ENCODE peak calls at places on chromosomes 11 and 22, in eight cellular contexts. One of them, this sample, is unnamed.

GRCh38 chr11:127627629-127628462 is 627.3 kb upstream of the KIRREL3 start:
- DNase-seq in dorsolateral prefrontal cortex: no peak
- DNase-seq in foreskin fibroblast: no peak
- DNase-seq in thyroid gland: peak
- DNase-seq in MCF 10A: peak
- DNase-seq in lung: no peak
- DNase-seq in fibroblast of lung: peak
- DNase-seq in Calu3: no peak
- DNase-seq in this sample: peak

GRCh38 chr11:79383874-79384273 is 57.0 kb downstream of the TENM4 start:
- DNase-seq in Calu3: no peak
- DNase-seq in dorsolateral prefrontal cortex: no peak
- DNase-seq in lung: no peak
- DNase-seq in MCF 10A: no peak
- DNase-seq in fibroblast of lung: no peak
- DNase-seq in foreskin fibroblast: no peak
- DNase-seq in thyroid gland: peak
- DNase-seq in this sample: no peak

GRCh38 chr11:69931994-69932910 is 113.0 kb upstream of the FGF3 start:
- DNase-seq in dorsolateral prefrontal cortex: no peak
- DNase-seq in lung: no peak
- DNase-seq in thyroid gland: no peak
- DNase-seq in Calu3: no peak
- DNase-seq in foreskin fibroblast: no peak
- DNase-seq in MCF 10A: no peak
- DNase-seq in fibroblast of lung: no peak
- DNase-seq in this sample: no peak

GRCh38 chr11:63573881-63574855 is 11.0 kb upstream of the PLAAT2 start:
- DNase-seq in thyroid gland: peak
- DNase-seq in fibroblast of lung: peak
- DNase-seq in Calu3: peak
- DNase-seq in foreskin fibroblast: peak
- DNase-seq in MCF 10A: peak
- DNase-seq in dorsolateral prefrontal cortex: no peak
- DNase-seq in lung: peak
- DNase-seq in this sample: peak

GRCh38 chr11:122159173-122159701 is 43.2 kb upstream of the BLID start:
- DNase-seq in thyroid gland: peak
- DNase-seq in lung: no peak
- DNase-seq in foreskin fibroblast: peak
- DNase-seq in Calu3: no peak
- DNase-seq in MCF 10A: peak
- DNase-seq in dorsolateral prefrontal cortex: no peak
- DNase-seq in fibroblast of lung: peak
- DNase-seq in this sample: no peak

GRCh38 chr11:31805037-31805628 is 6.0 kb downstream of the PAX6 start:
- DNase-seq in thyroid gland: no peak
- DNase-seq in MCF 10A: no peak
- DNase-seq in foreskin fibroblast: no peak
- DNase-seq in fibroblast of lung: peak
- DNase-seq in Calu3: no peak
- DNase-seq in dorsolateral prefrontal cortex: no peak
- DNase-seq in lung: no peak
- DNase-seq in this sample: no peak

GRCh38 chr22:17065433-17065832 is 19.4 kb upstream of the IL17RA start:
- DNase-seq in thyroid gland: no peak
- DNase-seq in dorsolateral prefrontal cortex: no peak
- DNase-seq in lung: no peak
- DNase-seq in Calu3: no peak
- DNase-seq in foreskin fibroblast: no peak
- DNase-seq in fibroblast of lung: no peak
- DNase-seq in MCF 10A: no peak
- DNase-seq in this sample: no peak

GRCh38 chr11:79363261-79363660 is 77.6 kb downstream of the TENM4 start:
- DNase-seq in dorsolateral prefrontal cortex: no peak
- DNase-seq in MCF 10A: no peak
- DNase-seq in foreskin fibroblast: no peak
- DNase-seq in thyroid gland: no peak
- DNase-seq in lung: no peak
- DNase-seq in fibroblast of lung: peak
- DNase-seq in Calu3: no peak
- DNase-seq in this sample: no peak

GRCh38 chr11:119489087-119489486 is 66.1 kb upstream of the THY1 start:
- DNase-seq in lung: no peak
- DNase-seq in MCF 10A: no peak
- DNase-seq in foreskin fibroblast: no peak
- DNase-seq in fibroblast of lung: no peak
- DNase-seq in thyroid gland: no peak
- DNase-seq in dorsolateral prefrontal cortex: no peak
- DNase-seq in Calu3: no peak
- DNase-seq in this sample: no peak

GRCh38 chr11:46521947-46522681 is 71.7 kb downstream of the AMBRA1 start:
- DNase-seq in foreskin fibroblast: no peak
- DNase-seq in lung: no peak
- DNase-seq in fibroblast of lung: peak
- DNase-seq in dorsolateral prefrontal cortex: no peak
- DNase-seq in MCF 10A: no peak
- DNase-seq in Calu3: no peak
- DNase-seq in thyroid gland: no peak
- DNase-seq in this sample: no peak

GRCh38 chr11:117761993-117762392 is 35.0 kb downstream of the DSCAML1 start:
- DNase-seq in fibroblast of lung: no peak
- DNase-seq in dorsolateral prefrontal cortex: no peak
- DNase-seq in thyroid gland: no peak
- DNase-seq in foreskin fibroblast: no peak
- DNase-seq in Calu3: no peak
- DNase-seq in lung: no peak
- DNase-seq in MCF 10A: no peak
- DNase-seq in this sample: no peak

GRCh38 chr11:45538939-45539338 is 126.5 kb downstream of the CHST1 start:
- DNase-seq in lung: no peak
- DNase-seq in thyroid gland: no peak
- DNase-seq in foreskin fibroblast: peak
- DNase-seq in MCF 10A: no peak
- DNase-seq in Calu3: no peak
- DNase-seq in fibroblast of lung: no peak
- DNase-seq in dorsolateral prefrontal cortex: no peak
- DNase-seq in this sample: no peak

GRCh38 chr11:87368876-87369480 is 331.2 kb downstream of the TMEM135 start:
- DNase-seq in dorsolateral prefrontal cortex: no peak
- DNase-seq in fibroblast of lung: peak
- DNase-seq in foreskin fibroblast: no peak
- DNase-seq in thyroid gland: no peak
- DNase-seq in MCF 10A: no peak
- DNase-seq in lung: no peak
- DNase-seq in Calu3: no peak
- DNase-seq in this sample: no peak

GRCh38 chr11:126198648-126199047 is 12.8 kb downstream of the RPUSD4 start:
- DNase-seq in Calu3: no peak
- DNase-seq in fibroblast of lung: no peak
- DNase-seq in foreskin fibroblast: no peak
- DNase-seq in dorsolateral prefrontal cortex: no peak
- DNase-seq in MCF 10A: no peak
- DNase-seq in lung: no peak
- DNase-seq in thyroid gland: no peak
- DNase-seq in this sample: no peak

GRCh38 chr11:65895482-65895981 is 4.7 kb downstream of the FOSL1 start:
- DNase-seq in dorsolateral prefrontal cortex: no peak
- DNase-seq in fibroblast of lung: no peak
- DNase-seq in lung: no peak
- DNase-seq in MCF 10A: no peak
- DNase-seq in thyroid gland: no peak
- DNase-seq in foreskin fibroblast: no peak
- DNase-seq in Calu3: no peak
- DNase-seq in this sample: no peak

GRCh38 chr11:124612045-124612444 is 817 bp downstream of the PANX3 start:
- DNase-seq in dorsolateral prefrontal cortex: no peak
- DNase-seq in Calu3: no peak
- DNase-seq in thyroid gland: no peak
- DNase-seq in foreskin fibroblast: no peak
- DNase-seq in MCF 10A: no peak
- DNase-seq in lung: no peak
- DNase-seq in fibroblast of lung: no peak
- DNase-seq in this sample: no peak

GRCh38 chr22:30211124-30211820 is 35.3 kb downstream of the LIF start:
- DNase-seq in lung: no peak
- DNase-seq in fibroblast of lung: no peak
- DNase-seq in MCF 10A: no peak
- DNase-seq in thyroid gland: no peak
- DNase-seq in foreskin fibroblast: no peak
- DNase-seq in Calu3: no peak
- DNase-seq in dorsolateral prefrontal cortex: no peak
- DNase-seq in this sample: no peak

GRCh38 chr22:30210235-30210831 is 36.2 kb downstream of the LIF start:
- DNase-seq in thyroid gland: no peak
- DNase-seq in dorsolateral prefrontal cortex: no peak
- DNase-seq in lung: no peak
- DNase-seq in fibroblast of lung: peak
- DNase-seq in foreskin fibroblast: no peak
- DNase-seq in Calu3: peak
- DNase-seq in MCF 10A: peak
- DNase-seq in this sample: no peak

GRCh38 chr22:30212996-30213441 is 33.5 kb downstream of the LIF start:
- DNase-seq in lung: no peak
- DNase-seq in foreskin fibroblast: no peak
- DNase-seq in dorsolateral prefrontal cortex: no peak
- DNase-seq in Calu3: peak
- DNase-seq in thyroid gland: peak
- DNase-seq in fibroblast of lung: no peak
- DNase-seq in MCF 10A: no peak
- DNase-seq in this sample: no peak

GRCh38 chr22:30214703-30215405 is 31.7 kb downstream of the LIF start:
- DNase-seq in MCF 10A: no peak
- DNase-seq in dorsolateral prefrontal cortex: no peak
- DNase-seq in lung: no peak
- DNase-seq in foreskin fibroblast: no peak
- DNase-seq in Calu3: no peak
- DNase-seq in fibroblast of lung: no peak
- DNase-seq in thyroid gland: peak
- DNase-seq in this sample: no peak

DNA sequence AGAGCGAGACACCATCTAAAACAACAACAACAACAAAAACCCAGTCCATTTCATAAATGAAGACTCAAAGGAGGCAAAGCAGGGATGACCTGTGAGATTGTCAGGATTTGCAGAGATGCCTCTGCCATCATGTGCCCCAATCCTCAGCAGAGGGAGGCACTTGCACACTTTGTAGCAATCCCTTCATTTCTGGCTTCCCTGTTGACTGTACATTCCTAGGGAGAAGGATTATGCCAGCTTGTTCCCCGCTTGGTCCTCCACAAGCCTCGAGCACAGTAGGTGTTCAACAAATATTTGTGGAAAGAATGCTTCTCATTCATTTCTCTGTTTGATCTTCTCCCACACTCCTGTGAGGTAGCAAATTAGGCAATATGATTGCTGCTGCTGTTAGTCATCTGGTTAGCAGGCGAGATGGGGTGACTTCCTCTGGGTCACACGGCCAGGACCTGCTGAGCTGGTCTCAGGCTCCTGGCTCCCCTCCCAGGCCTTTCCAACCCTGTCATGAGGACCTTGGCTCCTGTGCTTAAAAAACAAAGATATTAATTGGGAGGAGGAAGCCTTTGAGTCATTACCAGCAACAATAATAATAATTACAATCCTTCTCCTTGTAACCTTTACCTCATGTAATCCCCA is 34.1 kb downstream of the LIF start:
- DNase-seq in thyroid gland: peak
- DNase-seq in lung: peak
- DNase-seq in fibroblast of lung: peak
- DNase-seq in Calu3: peak
- DNase-seq in MCF 10A: peak
- DNase-seq in foreskin fibroblast: peak
- DNase-seq in dorsolateral prefrontal cortex: no peak
- DNase-seq in this sample: peak
- TF ChIP-seq CTCF in thyroid gland: no peak
- TF ChIP-seq CTCF in lung: no peak
- TF ChIP-seq CTCF in fibroblast of lung: peak
- TF ChIP-seq CTCF in Calu3: no peak
- TF ChIP-seq CTCF in MCF 10A: no peak
- TF ChIP-seq CTCF in foreskin fibroblast: no peak
- TF ChIP-seq CTCF in dorsolateral prefrontal cortex: no peak
- TF ChIP-seq CTCF in this sample: no peak

GRCh38 chr11:113272927-113273615 is 41.3 kb upstream of the TTC12 start:
- DNase-seq in thyroid gland: no peak
- DNase-seq in Calu3: no peak
- DNase-seq in fibroblast of lung: no peak
- DNase-seq in foreskin fibroblast: no peak
- DNase-seq in dorsolateral prefrontal cortex: no peak
- DNase-seq in MCF 10A: no peak
- DNase-seq in lung: no peak
- DNase-seq in this sample: no peak

GRCh38 chr11:113273720-113274119 is 40.7 kb upstream of the TTC12 start:
- DNase-seq in thyroid gland: no peak
- DNase-seq in MCF 10A: no peak
- DNase-seq in Calu3: no peak
- DNase-seq in dorsolateral prefrontal cortex: no peak
- DNase-seq in fibroblast of lung: no peak
- DNase-seq in lung: no peak
- DNase-seq in foreskin fibroblast: no peak
- DNase-seq in this sample: no peak

GRCh38 chr11:113272281-113272680 is 42.1 kb upstream of the TTC12 start:
- DNase-seq in lung: no peak
- DNase-seq in MCF 10A: no peak
- DNase-seq in fibroblast of lung: no peak
- DNase-seq in foreskin fibroblast: no peak
- DNase-seq in thyroid gland: no peak
- DNase-seq in Calu3: no peak
- DNase-seq in dorsolateral prefrontal cortex: no peak
- DNase-seq in this sample: no peak

GRCh38 chr11:113275602-113276001 is 38.8 kb upstream of the TTC12 start:
- DNase-seq in Calu3: no peak
- DNase-seq in foreskin fibroblast: no peak
- DNase-seq in dorsolateral prefrontal cortex: no peak
- DNase-seq in lung: no peak
- DNase-seq in fibroblast of lung: no peak
- DNase-seq in thyroid gland: no peak
- DNase-seq in MCF 10A: no peak
- DNase-seq in this sample: no peak

GRCh38 chr11:113274708-113275582 is 39.4 kb upstream of the TTC12 start:
- DNase-seq in lung: no peak
- DNase-seq in Calu3: peak
- DNase-seq in foreskin fibroblast: no peak
- DNase-seq in dorsolateral prefrontal cortex: no peak
- DNase-seq in fibroblast of lung: no peak
- DNase-seq in thyroid gland: no peak
- DNase-seq in MCF 10A: peak
- DNase-seq in this sample: no peak
- TF ChIP-seq CTCF in lung: no peak
- TF ChIP-seq CTCF in Calu3: peak
- TF ChIP-seq CTCF in foreskin fibroblast: no peak
- TF ChIP-seq CTCF in dorsolateral prefrontal cortex: peak
- TF ChIP-seq CTCF in fibroblast of lung: peak
- TF ChIP-seq CTCF in thyroid gland: no peak
- TF ChIP-seq CTCF in MCF 10A: peak
- TF ChIP-seq CTCF in this sample: no peak

GRCh38 chr11:62400281-62400680 is 18.6 kb upstream of the SCGB1A1 start:
- DNase-seq in lung: no peak
- DNase-seq in MCF 10A: no peak
- DNase-seq in dorsolateral prefrontal cortex: peak
- DNase-seq in thyroid gland: no peak
- DNase-seq in Calu3: no peak
- DNase-seq in foreskin fibroblast: no peak
- DNase-seq in fibroblast of lung: no peak
- DNase-seq in this sample: no peak
- TF ChIP-seq CTCF in lung: no peak
- TF ChIP-seq CTCF in MCF 10A: no peak
- TF ChIP-seq CTCF in dorsolateral prefrontal cortex: no peak
- TF ChIP-seq CTCF in thyroid gland: no peak
- TF ChIP-seq CTCF in Calu3: no peak
- TF ChIP-seq CTCF in foreskin fibroblast: no peak
- TF ChIP-seq CTCF in fibroblast of lung: no peak
- TF ChIP-seq CTCF in this sample: no peak

GRCh38 chr11:133835258-133836075 is 9.8 kb downstream of the SPATA19 start:
- DNase-seq in Calu3: peak
- DNase-seq in lung: peak
- DNase-seq in dorsolateral prefrontal cortex: no peak
- DNase-seq in thyroid gland: peak
- DNase-seq in fibroblast of lung: peak
- DNase-seq in foreskin fibroblast: peak
- DNase-seq in MCF 10A: peak
- DNase-seq in this sample: peak
- TF ChIP-seq CTCF in Calu3: peak
- TF ChIP-seq CTCF in lung: peak
- TF ChIP-seq CTCF in dorsolateral prefrontal cortex: peak
- TF ChIP-seq CTCF in thyroid gland: peak
- TF ChIP-seq CTCF in fibroblast of lung: peak
- TF ChIP-seq CTCF in foreskin fibroblast: peak
- TF ChIP-seq CTCF in MCF 10A: peak
- TF ChIP-seq CTCF in this sample: peak